ENCODE peak calls at places on chromosomes 3 and 15, in six cellular contexts. U is IMR-90, J is mesendoderm, G is H9, E is mesenchymal stem cell, X is H1. O is an unnamed sample.

GRCh38 chr3:149604125-149604851 is 53.5 kb downstream of the WWTR1 start:
- DNase-seq in J (peak; percentile 62), X (no peak), E (no peak), U (peak; percentile 44), G (peak; percentile 63), O (no peak)

GRCh38 chr3:12229144-12229871 is 59.6 kb upstream of the PPARG start:
- DNase-seq in E (no peak), G (no peak), U (no peak), X (no peak), J (no peak), O (no peak)

GRCh38 chr3:69126999-69127398 is 4.6 kb upstream of the LMOD3 start:
- DNase-seq in U (no peak), G (no peak), J (no peak), X (no peak), E (no peak), O (no peak)

GRCh38 chr3:170641510-170642236 is 55.8 kb upstream of the SLC7A14 start:
- DNase-seq in J (no peak), E (peak; percentile 16), U (peak; percentile 46), X (no peak), G (no peak), O (no peak)

GRCh38 chr15:71296032-71296686 is 180.9 kb downstream of the THSD4 start:
- DNase-seq in U (peak; percentile 96), G (no peak), E (peak; percentile 64), J (no peak), X (no peak), O (no peak)

GRCh38 chr15:80171787-80172186 is 19.0 kb downstream of the FAH start:
- DNase-seq in X (no peak), G (no peak), J (no peak), U (no peak), E (no peak), O (no peak)

GRCh38 chr15:77506311-77507150 is 85.8 kb downstream of the HMG20A start:
- DNase-seq in J (no peak), G (no peak), U (no peak), X (peak; percentile 52), E (no peak), O (no peak)

GRCh38 chr3:57998366-57999283 is 9.6 kb upstream of the FLNB start:
- DNase-seq in E (peak; percentile 58), J (no peak), G (no peak), X (no peak), U (peak; percentile 81), O (no peak)

GRCh38 chr3:125003369-125003853 is 52.4 kb downstream of the HEG1 start:
- DNase-seq in G (no peak), E (peak; percentile 67), X (no peak), J (no peak), U (peak; percentile 72), O (no peak)

GRCh38 chr3:106261915-106262683 is 393.3 kb upstream of the CBLB start:
- DNase-seq in U (peak; percentile 85), X (no peak), J (no peak), E (peak; percentile 87), G (no peak), O (no peak)

GRCh38 chr15:78067328-78068241 is 9.9 kb downstream of the TBC1D2B start:
- DNase-seq in J (no peak), X (no peak), G (no peak), U (no peak), E (peak; percentile 24), O (no peak)

GRCh38 chr3:136193273-136194043 is 2.7 kb downstream of the MSL2 start:
- DNase-seq in U (no peak), G (no peak), J (peak; percentile 50), X (no peak), E (peak; percentile 28), O (no peak)

GRCh38 chr3:194031867-194032635 is 103.9 kb upstream of the HES1 start:
- DNase-seq in G (no peak), X (no peak), E (no peak), U (no peak), J (no peak), O (no peak)

GRCh38 chr15:34651962-34652725 is 68.7 kb upstream of the GOLGA8B start:
- DNase-seq in G (no peak), X (no peak), U (no peak), E (no peak), J (no peak), O (no peak)

GRCh38 chr3:189950258-189950657 is 170.4 kb downstream of the P3H2 start:
- DNase-seq in G (no peak), E (no peak), X (no peak), U (no peak), J (no peak), O (no peak)

GRCh38 chr3:4528802-4529201 is 35.7 kb downstream of the ITPR1 start:
- DNase-seq in U (no peak), X (no peak), G (no peak), E (no peak), J (no peak), O (no peak)

GRCh38 chr3:24457719-24458118 is 36.9 kb downstream of the THRB start:
- DNase-seq in U (no peak), E (no peak), J (no peak), G (no peak), X (no peak), O (no peak)

GRCh38 chr15:73200339-73200738 is 148.1 kb downstream of the NEO1 start:
- DNase-seq in U (no peak), E (no peak), J (no peak), G (no peak), X (no peak), O (no peak)

GRCh38 chr15:78390823-78391222 is 47.2 kb upstream of the IREB2 start:
- DNase-seq in J (no peak), U (no peak), G (no peak), X (no peak), E (no peak), O (no peak)

GRCh38 chr15:97691799-97692198 is 268.7 kb upstream of the ARRDC4 start:
- DNase-seq in U (no peak), X (no peak), E (no peak), J (peak; percentile 29), G (no peak), O (no peak)

GRCh38 chr3:10957976-10958749 is 34.4 kb upstream of the SLC6A1 start:
- DNase-seq in G (no peak), U (no peak), J (no peak), E (no peak), X (no peak), O (no peak)

GRCh38 chr3:136787226-136787793 is 31.6 kb upstream of the SLC35G2 start:
- DNase-seq in J (no peak), X (no peak), G (no peak), E (peak; percentile 53), U (peak; percentile 45), O (no peak)

GRCh38 chr3:58429657-58430056 is 4.0 kb downstream of the PDHB start:
- DNase-seq in J (no peak), E (no peak), X (no peak), G (no peak), U (peak; percentile 74), O (no peak)

GRCh38 chr3:126851382-126851781 is 131.5 kb upstream of the PLXNA1 start:
- DNase-seq in G (peak; percentile 20), E (no peak), J (peak; percentile 32), U (no peak), X (no peak), O (no peak)

GRCh38 chr15:39131605-39132004 is 449.3 kb upstream of the THBS1 start:
- DNase-seq in E (peak; percentile 72), J (no peak), X (no peak), G (no peak), U (peak; percentile 56), O (no peak)

GRCh38 chr3:52228751-52229291 is 3.4 kb upstream of the TLR9 start:
- DNase-seq in E (no peak), X (no peak), U (no peak), G (peak; percentile 17), J (no peak), O (no peak)

GRCh38 chr3:111619833-111620232 is 24.7 kb upstream of the ZBED2 start:
- DNase-seq in E (no peak), U (peak; percentile 21), X (no peak), G (no peak), J (peak; percentile 87), O (no peak)

GRCh38 chr15:95712785-95713184 is 617.7 kb upstream of the NR2F2 start:
- DNase-seq in X (no peak), E (no peak), G (no peak), U (peak; percentile 71), J (no peak), O (no peak)
- H2BK15ac ChIP-seq in X (no peak overlapping the region), E (no peak overlapping the region), G (no peak overlapping the region), U (no peak overlapping the region), J (no peak overlapping the region), O (no peak overlapping the region)

DNA sequence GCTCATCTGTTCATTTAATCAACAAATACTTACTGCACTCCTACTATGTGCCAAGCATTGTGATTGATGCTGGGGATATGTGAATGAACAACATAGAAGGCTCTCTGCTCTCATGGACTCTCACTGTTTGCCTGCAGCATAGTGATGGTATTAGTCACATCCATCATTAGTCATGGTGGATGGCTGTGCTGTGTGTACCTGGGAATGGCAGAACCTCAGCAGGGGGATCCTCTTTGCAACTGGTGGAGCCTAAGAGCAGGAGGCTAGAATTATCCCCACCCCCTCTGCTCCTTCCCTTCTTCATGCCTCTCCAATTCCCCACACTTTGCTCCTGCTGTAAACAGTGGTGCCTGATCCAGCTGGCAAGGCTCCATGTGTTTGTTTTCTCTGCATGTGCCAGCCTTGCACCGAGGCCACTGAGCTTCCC is 20.5 kb downstream of the BOC start:
- DNase-seq in J (peak; percentile 96), X (no peak), G (peak; percentile 47), U (peak; percentile 89), E (peak; percentile 78), O (no peak)
- H2BK15ac ChIP-seq in J (no peak overlapping the region), X (no peak overlapping the region), G (no peak overlapping the region), U (no peak overlapping the region), E (no peak overlapping the region), O (no peak overlapping the region)

GRCh38 chr3:45601156-45601555 is 6.6 kb downstream of the LIMD1 start:
- DNase-seq in G (no peak), U (no peak), E (no peak), X (no peak), J (no peak), O (no peak)
- H2BK15ac ChIP-seq in G (no peak overlapping the region), U (no peak overlapping the region), E (no peak overlapping the region), X (no peak overlapping the region), J (no peak overlapping the region), O (no peak overlapping the region)

GRCh38 chr3:140552898-140553297 is 125.0 kb upstream of the TRIM42 start:
- DNase-seq in G (no peak), X (no peak), U (no peak), J (peak; percentile 4), E (no peak), O (no peak)

GRCh38 chr3:140553591-140553990 is 124.3 kb upstream of the TRIM42 start:
- DNase-seq in U (no peak), X (no peak), J (peak; percentile 31), G (peak; percentile 49), E (no peak), O (no peak)

GRCh38 chr3:140555666-140556065 is 122.2 kb upstream of the TRIM42 start:
- DNase-seq in E (no peak), G (no peak), U (no peak), X (no peak), J (no peak), O (no peak)

GRCh38 chr3:140557476-140557875 is 120.4 kb upstream of the TRIM42 start:
- DNase-seq in J (no peak), E (no peak), U (no peak), G (no peak), X (no peak), O (no peak)

DNA sequence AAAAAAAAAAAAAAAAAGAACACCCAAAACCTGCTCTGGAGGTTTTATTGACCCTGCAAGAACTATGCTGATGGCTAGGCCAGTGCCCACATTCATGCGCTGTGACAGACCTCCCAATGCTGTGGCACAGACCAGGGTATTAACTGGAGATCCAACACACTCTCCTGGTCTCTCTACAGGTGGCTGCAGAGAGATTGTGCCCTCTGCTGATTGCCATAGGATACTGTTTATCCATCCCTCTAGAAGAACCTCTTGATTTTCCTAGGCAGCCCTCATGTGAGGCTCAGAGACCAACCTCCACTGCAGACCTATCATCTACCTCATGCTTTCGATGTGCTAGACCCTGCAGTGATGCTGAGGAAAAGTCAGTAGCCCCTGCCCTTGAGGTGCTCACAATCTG is 125.5 kb upstream of the TRIM42 start:
- DNase-seq in G (no peak), E (no peak), X (no peak), U (no peak), J (peak; percentile 38), O (no peak)
- H2BK15ac ChIP-seq in G (no peak overlapping the region), E (no peak overlapping the region), X (no peak overlapping the region), U (no peak overlapping the region), J (no peak overlapping the region), O (no peak overlapping the region)